ENCODE peak calls at places on chromosomes 5 and 9, in six cellular contexts. B is NCI-H2029 treated with DMSO at 0.1 percent for 48 hours; Q is cardiac fibroblast; W is CD8-positive, alpha-beta T cell; S is endothelial cell of umbilical vein; C is dermis blood vessel endothelial cell. D is an unnamed sample.

GRCh38 chr9:91583996-91584395 is 160.4 kb upstream of the NFIL3 start:
- DNase-seq in Q (no peak), C (no peak), B (no peak), S (no peak), W (no peak), D (no peak)

GRCh38 chr5:39063037-39063436 is 11.2 kb downstream of the RICTOR start:
- DNase-seq in C (peak), S (no peak), Q (no peak), B (no peak), W (no peak), D (no peak)

GRCh38 chr5:76813982-76814562 is 4.8 kb upstream of the F2RL1 start:
- DNase-seq in W (no peak), Q (peak), S (peak), C (peak), B (no peak), D (no peak)

GRCh38 chr5:15528476-15528875 is 28.5 kb downstream of the FBXL7 start:
- DNase-seq in S (no peak), Q (no peak), C (no peak), W (no peak), B (no peak), D (no peak)

GRCh38 chr5:172910828-172911627 is 48.2 kb upstream of the RPL26L1 start:
- DNase-seq in S (peak), W (peak), Q (peak), B (no peak), C (peak), D (no peak)

GRCh38 chr9:25681270-25681669 is 3.0 kb upstream of the TUSC1 start:
- DNase-seq in S (no peak), C (no peak), Q (peak), B (no peak), W (no peak), D (no peak)

GRCh38 chr5:98927988-98928801 is 612 bp downstream of the CHD1 start:
- DNase-seq in W (peak), B (peak), C (peak), Q (peak), S (peak), D (no peak)

GRCh38 chr9:38117646-38118045 is 48.6 kb upstream of the SHB start:
- DNase-seq in B (peak), Q (no peak), C (no peak), W (no peak), S (no peak), D (no peak)

GRCh38 chr9:137228515-137228967 is 1.2 kb downstream of the RNF224 start:
- DNase-seq in S (no peak), C (no peak), W (no peak), Q (no peak), B (no peak), D (no peak)

GRCh38 chr5:178462846-178463245 is 127.3 kb downstream of the COL23A1 start:
- DNase-seq in B (no peak), W (no peak), S (no peak), Q (no peak), C (no peak), D (no peak)

GRCh38 chr5:142078251-142078650 is 30.3 kb upstream of the NDFIP1 start:
- DNase-seq in S (no peak), B (no peak), Q (no peak), C (no peak), W (no peak), D (no peak)

GRCh38 chr5:98656106-98656795 is 117.2 kb upstream of the RGMB start:
- DNase-seq in W (no peak), S (no peak), B (no peak), Q (no peak), C (no peak), D (peak)

GRCh38 chr9:116549061-116549664 is 137.9 kb upstream of the TRIM32 start:
- DNase-seq in Q (peak), W (no peak), C (no peak), B (no peak), S (no peak), D (no peak)

GRCh38 chr9:6938873-6939272 is 181.1 kb downstream of the KDM4C start:
- DNase-seq in C (no peak), S (no peak), Q (no peak), B (no peak), W (no peak), D (no peak)

GRCh38 chr5:141835928-141836667 is 42.1 kb downstream of the PCDH1 start:
- DNase-seq in W (no peak), C (peak), Q (peak), B (no peak), S (peak), D (no peak)

GRCh38 chr5:149172709-149173505 is 31.6 kb downstream of the ABLIM3 start:
- DNase-seq in Q (no peak), C (peak), W (no peak), S (peak), B (no peak), D (no peak)

GRCh38 chr9:22008662-22009562 is at the start of gene CDKN2B:
- DNase-seq in C (peak), Q (peak), S (peak), B (peak), W (peak), D (peak)

GRCh38 chr5:134115806-134116175 is 1.3 kb downstream of the TCF7 start:
- DNase-seq in B (no peak), S (no peak), W (no peak), C (no peak), Q (no peak), D (no peak)

GRCh38 chr5:36739751-36740221 is 133.4 kb downstream of the SLC1A3 start:
- DNase-seq in C (peak), S (peak), Q (peak), B (peak), W (peak), D (peak)

GRCh38 chr9:4382722-4383317 is 83.0 kb upstream of the GLIS3 start:
- DNase-seq in B (peak), C (peak), S (peak), Q (peak), W (peak), D (peak)

GRCh38 chr5:134252671-134253070 is 26.8 kb upstream of the PPP2CA start:
- DNase-seq in C (peak), W (no peak), B (no peak), Q (peak), S (peak), D (no peak)

GRCh38 chr9:12141422-12141821 is 551.8 kb upstream of the TYRP1 start:
- DNase-seq in C (no peak), S (no peak), Q (no peak), B (no peak), W (no peak), D (peak)

GRCh38 chr9:87405677-87406544 is 91.8 kb upstream of the DAPK1 start:
- DNase-seq in W (no peak), S (no peak), C (no peak), Q (peak), B (no peak), D (no peak)